ENCODE peak calls at places on chromosomes 13 and 19, in six cellular contexts. One of them, this sample, is unnamed.

GRCh38 chr13:45783346-45784043 is 68.1 kb downstream of the SIAH3 start:
- DNase-seq in activated naive CD4-positive, alpha-beta T cell: no peak
- DNase-seq in substantia nigra: no peak
- DNase-seq in epithelial cell of prostate: no peak
- DNase-seq in activated naive CD8-positive, alpha-beta T cell treated with anti-CD3 and anti-CD28 coated beads, Interleukin-2, amount 50 U/mL, for 24 hours: no peak
- DNase-seq in mesenchymal stem cell: no peak
- DNase-seq in this sample: no peak

GRCh38 chr13:49532593-49532992 is 36.8 kb downstream of the PHF11 start:
- DNase-seq in activated naive CD4-positive, alpha-beta T cell: no peak
- DNase-seq in mesenchymal stem cell: no peak
- DNase-seq in activated naive CD8-positive, alpha-beta T cell treated with anti-CD3 and anti-CD28 coated beads, Interleukin-2, amount 50 U/mL, for 24 hours: no peak
- DNase-seq in epithelial cell of prostate: no peak
- DNase-seq in substantia nigra: no peak
- DNase-seq in this sample: no peak

GRCh38 chr13:99417151-99417820 is 84.0 kb upstream of the TM9SF2 start:
- DNase-seq in epithelial cell of prostate: no peak
- DNase-seq in activated naive CD8-positive, alpha-beta T cell treated with anti-CD3 and anti-CD28 coated beads, Interleukin-2, amount 50 U/mL, for 24 hours: peak
- DNase-seq in mesenchymal stem cell: no peak
- DNase-seq in activated naive CD4-positive, alpha-beta T cell: peak
- DNase-seq in substantia nigra: no peak
- DNase-seq in this sample: no peak

GRCh38 chr13:41402695-41403511 is 54.4 kb upstream of the RGCC start:
- DNase-seq in epithelial cell of prostate: no peak
- DNase-seq in mesenchymal stem cell: no peak
- DNase-seq in substantia nigra: no peak
- DNase-seq in activated naive CD8-positive, alpha-beta T cell treated with anti-CD3 and anti-CD28 coated beads, Interleukin-2, amount 50 U/mL, for 24 hours: no peak
- DNase-seq in activated naive CD4-positive, alpha-beta T cell: no peak
- DNase-seq in this sample: no peak

GRCh38 chr13:78732445-78733017 is 73.6 kb upstream of the OBI1 start:
- DNase-seq in activated naive CD8-positive, alpha-beta T cell treated with anti-CD3 and anti-CD28 coated beads, Interleukin-2, amount 50 U/mL, for 24 hours: no peak
- DNase-seq in epithelial cell of prostate: no peak
- DNase-seq in substantia nigra: no peak
- DNase-seq in activated naive CD4-positive, alpha-beta T cell: no peak
- DNase-seq in mesenchymal stem cell: no peak
- DNase-seq in this sample: no peak

GRCh38 chr13:79724348-79725103 is 243.6 kb downstream of the NDFIP2 start:
- DNase-seq in mesenchymal stem cell: no peak
- DNase-seq in substantia nigra: no peak
- DNase-seq in epithelial cell of prostate: peak
- DNase-seq in activated naive CD8-positive, alpha-beta T cell treated with anti-CD3 and anti-CD28 coated beads, Interleukin-2, amount 50 U/mL, for 24 hours: no peak
- DNase-seq in activated naive CD4-positive, alpha-beta T cell: no peak
- DNase-seq in this sample: no peak

GRCh38 chr13:25253702-25254101 is 33.6 kb downstream of the MTMR6 start:
- DNase-seq in substantia nigra: no peak
- DNase-seq in activated naive CD4-positive, alpha-beta T cell: no peak
- DNase-seq in epithelial cell of prostate: no peak
- DNase-seq in mesenchymal stem cell: no peak
- DNase-seq in activated naive CD8-positive, alpha-beta T cell treated with anti-CD3 and anti-CD28 coated beads, Interleukin-2, amount 50 U/mL, for 24 hours: no peak
- DNase-seq in this sample: no peak

GRCh38 chr19:18951721-18952281 is 10.8 kb upstream of the HOMER3 start:
- DNase-seq in epithelial cell of prostate: peak
- DNase-seq in activated naive CD4-positive, alpha-beta T cell: no peak
- DNase-seq in mesenchymal stem cell: peak
- DNase-seq in substantia nigra: no peak
- DNase-seq in activated naive CD8-positive, alpha-beta T cell treated with anti-CD3 and anti-CD28 coated beads, Interleukin-2, amount 50 U/mL, for 24 hours: no peak
- DNase-seq in this sample: peak

GRCh38 chr19:1252221-1252817 is 3.9 kb downstream of the MIDN start:
- DNase-seq in activated naive CD4-positive, alpha-beta T cell: peak
- DNase-seq in activated naive CD8-positive, alpha-beta T cell treated with anti-CD3 and anti-CD28 coated beads, Interleukin-2, amount 50 U/mL, for 24 hours: peak
- DNase-seq in substantia nigra: peak
- DNase-seq in epithelial cell of prostate: no peak
- DNase-seq in mesenchymal stem cell: peak
- DNase-seq in this sample: peak

GRCh38 chr19:7509625-7510024 is 6.3 kb upstream of the ZNF358 start:
- DNase-seq in activated naive CD8-positive, alpha-beta T cell treated with anti-CD3 and anti-CD28 coated beads, Interleukin-2, amount 50 U/mL, for 24 hours: no peak
- DNase-seq in epithelial cell of prostate: no peak
- DNase-seq in mesenchymal stem cell: no peak
- DNase-seq in activated naive CD4-positive, alpha-beta T cell: no peak
- DNase-seq in substantia nigra: no peak
- DNase-seq in this sample: no peak

GRCh38 chr19:13623686-13624405 is 117.6 kb upstream of the CACNA1A start:
- DNase-seq in epithelial cell of prostate: no peak
- DNase-seq in substantia nigra: no peak
- DNase-seq in activated naive CD8-positive, alpha-beta T cell treated with anti-CD3 and anti-CD28 coated beads, Interleukin-2, amount 50 U/mL, for 24 hours: no peak
- DNase-seq in activated naive CD4-positive, alpha-beta T cell: no peak
- DNase-seq in mesenchymal stem cell: no peak
- DNase-seq in this sample: no peak

This sample was measured in GM03348.